ENCODE peak calls at places on chromosomes 6 and 20, in seven cellular contexts. V is breast epithelium; D is substantia nigra; S is brain microvascular endothelial cell; O is naive thymus-derived CD4-positive, alpha-beta T cell; X is mesendoderm; B is psoas muscle. Q is an unnamed sample.

GRCh38 chr20:9126527-9126926 is 57.6 kb downstream of the PLCB4 start:
- DNase-seq in V (no peak), D (no peak), S (no peak), O (no peak), X (no peak), B (no peak), Q (no peak)

GRCh38 chr20:36085686-36086267 is 68.8 kb upstream of the EPB41L1 start:
- DNase-seq in V (no peak), D (no peak), S (peak), O (no peak), X (peak), B (no peak), Q (peak)

GRCh38 chr6:34556493-34556892 is 364 bp upstream of the SPDEF start:
- DNase-seq in V (no peak), D (no peak), S (no peak), O (no peak), X (no peak), B (no peak), Q (no peak)

GRCh38 chr6:166654573-166654972 is 27.5 kb upstream of the RPS6KA2 start:
- DNase-seq in V (no peak), D (no peak), S (no peak), O (no peak), X (no peak), B (no peak), Q (no peak)

GRCh38 chr6:160127270-160128124 is 5.9 kb downstream of the SLC22A1 start:
- DNase-seq in V (no peak), D (no peak), S (no peak), O (no peak), X (no peak), B (no peak), Q (no peak)

GRCh38 chr6:146028250-146028789 is 542 bp upstream of the GRM1 start:
- DNase-seq in V (no peak), D (peak), S (peak), O (peak), X (peak), B (peak), Q (peak)

GRCh38 chr6:163442336-163442735 is 27.8 kb downstream of the QKI start:
- DNase-seq in V (no peak), D (no peak), S (no peak), O (no peak), X (no peak), B (no peak), Q (no peak)

GRCh38 chr6:137927777-137928218 is 60.7 kb downstream of the TNFAIP3 start:
- DNase-seq in V (no peak), D (peak), S (peak), O (peak), X (peak), B (no peak), Q (no peak)

GRCh38 chr20:13166006-13166405 is 55.1 kb upstream of the ISM1 start:
- DNase-seq in V (no peak), D (no peak), S (no peak), O (no peak), X (no peak), B (no peak), Q (no peak)

GRCh38 chr20:24948939-24949679 is at the start of gene CST7:
- DNase-seq in V (no peak), D (no peak), S (no peak), O (peak), X (no peak), B (peak), Q (no peak)

GRCh38 chr20:51643390-51643789 is 100.9 kb upstream of the NFATC2 start:
- DNase-seq in V (no peak), D (no peak), S (no peak), O (no peak), X (no peak), B (no peak), Q (no peak)

GRCh38 chr20:35264755-35265154 is 13.2 kb downstream of the MMP24OS start:
- DNase-seq in V (no peak), D (no peak), S (no peak), O (no peak), X (peak), B (no peak), Q (no peak)

GRCh38 chr6:169890901-169891300 is 139.5 kb downstream of the ERMARD start:
- DNase-seq in V (no peak), D (no peak), S (no peak), O (no peak), X (no peak), B (no peak), Q (peak)

GRCh38 chr20:20083796-20084195 is 31.5 kb downstream of the CFAP61 start:
- DNase-seq in V (no peak), D (no peak), S (no peak), O (peak), X (peak), B (no peak), Q (peak)

GRCh38 chr6:43096451-43097097 is 20.5 kb downstream of the PTK7 start:
- DNase-seq in V (peak), D (no peak), S (peak), O (no peak), X (peak), B (no peak), Q (peak)

GRCh38 chr20:24382775-24383174 is 86.7 kb upstream of the SYNDIG1 start:
- DNase-seq in V (no peak), D (peak), S (no peak), O (no peak), X (no peak), B (no peak), Q (no peak)

GRCh38 chr6:35610830-35611229 is 77.9 kb downstream of the FKBP5 start:
- DNase-seq in V (no peak), D (no peak), S (no peak), O (no peak), X (no peak), B (peak), Q (no peak)

GRCh38 chr6:138925806-138926205 is 62.2 kb downstream of the REPS1 start:
- DNase-seq in V (no peak), D (no peak), S (no peak), O (no peak), X (no peak), B (no peak), Q (no peak)

GRCh38 chr6:30902709-30903108 is 5.3 kb upstream of the GTF2H4 start:
- DNase-seq in V (no peak), D (no peak), S (no peak), O (no peak), X (no peak), B (peak), Q (no peak)
- H3K27ac ChIP-seq in V (no peak), D (no peak), S (no peak), O (no peak), X (no peak), B (no peak), Q (no peak)

GRCh38 chr6:111646034-111646433 is 40.4 kb upstream of the TRAF3IP2 start:
- DNase-seq in V (no peak), D (no peak), S (no peak), O (no peak), X (no peak), B (no peak), Q (no peak)

GRCh38 chr6:111650049-111650448 is 44.4 kb upstream of the TRAF3IP2 start:
- DNase-seq in V (no peak), D (no peak), S (no peak), O (no peak), X (no peak), B (no peak), Q (no peak)

GRCh38 chr6:111644893-111645430 is 39.3 kb upstream of the TRAF3IP2 start:
- DNase-seq in V (no peak), D (no peak), S (no peak), O (no peak), X (no peak), B (no peak), Q (no peak)

GRCh38 chr6:111648100-111648499 is 42.4 kb upstream of the TRAF3IP2 start:
- DNase-seq in V (no peak), D (no peak), S (no peak), O (no peak), X (no peak), B (peak), Q (no peak)

DNA sequence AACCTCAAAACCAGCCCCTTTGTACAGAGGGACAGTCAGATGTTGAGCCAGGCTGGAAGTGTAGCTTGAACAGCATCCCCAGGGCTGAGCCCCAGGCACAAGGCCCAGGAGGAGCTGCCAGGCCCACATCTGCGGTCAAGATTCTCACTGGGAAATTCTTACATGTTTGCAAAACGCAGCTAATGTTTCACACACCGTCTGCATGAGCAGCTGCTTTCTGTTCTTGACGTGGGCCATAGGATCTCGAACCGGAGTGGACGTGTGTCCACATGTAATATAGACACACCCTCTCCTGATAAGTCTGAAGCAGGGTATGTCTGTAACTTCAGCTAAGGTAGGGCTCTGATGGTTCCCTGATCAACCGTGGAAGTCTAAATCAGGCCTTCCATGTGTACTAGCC is 41.3 kb upstream of the TRAF3IP2 start:
- DNase-seq in V (no peak), D (no peak), S (no peak), O (no peak), X (no peak), B (peak), Q (no peak)
- H3K27ac ChIP-seq in V (peak), D (no peak), S (no peak), O (no peak), X (no peak), B (peak), Q (no peak)

GRCh38 chr6:111972714-111973678 is 80.9 kb upstream of the CCN6 start:
- DNase-seq in V (no peak), D (no peak), S (peak), O (peak), X (peak), B (peak), Q (peak)
- H3K27ac ChIP-seq in V (peak), D (no peak), S (peak), O (peak), X (no peak), B (peak), Q (peak)

GRCh38 chr20:45373353-45374100 is 4.6 kb downstream of the TP53TG5 start:
- DNase-seq in V (peak), D (peak), S (peak), O (peak), X (peak), B (peak), Q (peak)
- H3K27ac ChIP-seq in V (peak), D (peak), S (no peak), O (peak), X (no peak), B (peak), Q (peak)

GRCh38 chr6:70547905-70548304 is 18.8 kb upstream of the SDHAF4 start:
- DNase-seq in V (no peak), D (no peak), S (no peak), O (no peak), X (no peak), B (no peak), Q (no peak)
- H3K27ac ChIP-seq in V (no peak), D (no peak), S (no peak), O (no peak), X (no peak), B (no peak), Q (no peak)